ENCODE peak calls at places on chromosome 5, in nine cellular contexts. W, U, S, B, F, L, D, H and Y are unnamed samples.
A peak's percentile ranks its signal among the peaks of the same experiment; 100 is the strongest.

GRCh38 chr5:165723931-165724330 is 2218.5 kb downstream of the MAT2B start:
- DNase-seq in S (no peak), F (no peak), D (no peak), H (no peak), B (no peak), W (no peak), L (no peak), U (no peak), Y (no peak)

GRCh38 chr5:143459433-143459832 is 55.9 kb upstream of the NR3C1 start:
- DNase-seq in U (no peak), W (no peak), H (no peak), B (no peak), D (no peak), S (no peak), F (no peak), L (no peak), Y (no peak)

GRCh38 chr5:155996123-155996522 is 330.8 kb upstream of the SGCD start:
- DNase-seq in F (no peak), B (no peak), U (no peak), W (no peak), D (no peak), L (no peak), H (no peak), S (no peak), Y (no peak)

GRCh38 chr5:126274396-126274795 is 148.8 kb upstream of the GRAMD2B start:
- DNase-seq in D (no peak), B (no peak), W (no peak), L (no peak), H (no peak), F (no peak), S (no peak), U (peak; percentile 64), Y (no peak)

GRCh38 chr5:82766216-82766615 is 311.0 kb downstream of the TMEM167A start:
- DNase-seq in H (no peak), S (no peak), L (no peak), W (no peak), U (no peak), B (no peak), F (no peak), D (no peak), Y (no peak)

GRCh38 chr5:122864400-122864799 is 19.0 kb downstream of the SNX24 start:
- DNase-seq in H (no peak), D (no peak), B (no peak), U (no peak), W (no peak), F (no peak), L (no peak), S (no peak), Y (no peak)

GRCh38 chr5:128276537-128277216 is 193.1 kb downstream of the SLC12A2 start:
- DNase-seq in D (no peak), L (no peak), H (no peak), W (no peak), S (peak; percentile 27), U (no peak), B (no peak), F (no peak), Y (no peak)

GRCh38 chr5:179065703-179066102 is 5.5 kb downstream of the ZNF354C start:
- DNase-seq in S (no peak), F (peak; percentile 23), U (no peak), B (no peak), H (no peak), W (no peak), D (no peak), L (no peak), Y (no peak)

GRCh38 chr5:143536364-143536763 is 132.9 kb upstream of the NR3C1 start:
- DNase-seq in L (no peak), H (peak; percentile 70), B (no peak), D (peak; percentile 75), S (peak; percentile 99), U (no peak), W (peak; percentile 38), F (no peak), Y (no peak)

GRCh38 chr5:125372694-125373621 is 626.5 kb upstream of the ZNF608 start:
- DNase-seq in S (peak; percentile 69), D (peak; percentile 42), F (no peak), H (peak; percentile 29), L (no peak), B (no peak), U (peak; percentile 91), W (no peak), Y (no peak)

GRCh38 chr5:69491027-69491426 is 1.6 kb upstream of the OCLN start:
- DNase-seq in B (no peak), L (no peak), F (no peak), S (no peak), D (no peak), W (no peak), U (no peak), H (no peak), Y (no peak)

GRCh38 chr5:75509956-75510355 is 1.5 kb downstream of the CERT1 start:
- DNase-seq in L (no peak), B (no peak), U (no peak), W (peak; percentile 38), S (peak; percentile 50), F (no peak), D (peak; percentile 49), H (no peak), Y (no peak)

GRCh38 chr5:130135506-130135905 is 231.2 kb downstream of the CHSY3 start:
- DNase-seq in B (no peak), D (peak; percentile 48), U (no peak), W (no peak), S (no peak), H (peak; percentile 76), F (no peak), L (no peak), Y (peak; percentile 24)

GRCh38 chr5:115888027-115888426 is 46.3 kb downstream of the AP3S1 start:
- DNase-seq in W (no peak), S (peak; percentile 30), H (no peak), B (no peak), L (no peak), U (peak; percentile 5), F (no peak), D (peak; percentile 26), Y (no peak)

GRCh38 chr5:71601222-71602026 is 14.3 kb downstream of the MCCC2 start:
- DNase-seq in H (peak; percentile 57), B (peak; percentile 97), U (peak; percentile 39), D (peak; percentile 86), W (peak; percentile 51), L (peak; percentile 54), S (peak; percentile 97), F (peak; percentile 55), Y (peak; percentile 96)

GRCh38 chr5:122870219-122870856 is 24.9 kb downstream of the SNX24 start:
- DNase-seq in W (no peak), S (peak; percentile 76), F (no peak), H (no peak), L (no peak), B (no peak), D (peak; percentile 48), U (no peak), Y (peak; percentile 1)

GRCh38 chr5:168529361-168530234 is 493 bp downstream of the FBLL1 start:
- DNase-seq in D (no peak), W (no peak), L (no peak), S (no peak), U (peak; percentile 7), F (no peak), B (no peak), H (no peak), Y (no peak)

GRCh38 chr5:62732677-62733121 is 154.1 kb downstream of the LRRC70 start:
- DNase-seq in B (no peak), W (no peak), H (peak; percentile 9), D (no peak), F (no peak), S (peak; percentile 5), U (no peak), L (no peak), Y (no peak)

GRCh38 chr5:69048233-69048632 is 45.6 kb upstream of the SLC30A5 start:
- DNase-seq in D (peak; percentile 8), F (peak; percentile 17), H (no peak), U (peak; percentile 49), L (no peak), B (no peak), W (no peak), S (no peak), Y (no peak)

GRCh38 chr5:39775458-39776365 is 350.9 kb upstream of the DAB2 start:
- DNase-seq in D (peak; percentile 23), L (no peak), U (no peak), B (no peak), F (no peak), W (no peak), H (peak; percentile 68), S (peak; percentile 89), Y (no peak)

GRCh38 chr5:157478726-157479125 is 18.7 kb downstream of the NIPAL4 start:
- DNase-seq in L (no peak), H (no peak), B (no peak), U (no peak), D (no peak), F (no peak), S (no peak), W (no peak), Y (no peak)

GRCh38 chr5:135880801-135881200 is 14.8 kb downstream of the IL9 start:
- DNase-seq in B (no peak), U (no peak), W (no peak), H (no peak), L (no peak), D (no peak), S (no peak), F (no peak), Y (no peak)

GRCh38 chr5:40675396-40676133 is 4.2 kb upstream of the PTGER4 start:
- DNase-seq in H (no peak), W (no peak), L (no peak), F (no peak), S (no peak), D (no peak), B (no peak), U (no peak), Y (no peak)

GRCh38 chr5:172841258-172841657 is 7.2 kb downstream of the ERGIC1 start:
- DNase-seq in D (no peak), F (no peak), L (no peak), W (no peak), S (no peak), U (peak; percentile 92), B (no peak), H (no peak), Y (no peak)

GRCh38 chr5:178227138-178227659 is 5.4 kb downstream of the PHYKPL start:
- DNase-seq in B (no peak), S (no peak), U (no peak), F (no peak), H (no peak), D (no peak), L (no peak), W (no peak), Y (no peak)

GRCh38 chr5:64788156-64788555 is 19.4 kb downstream of the CWC27 start:
- DNase-seq in S (no peak), W (no peak), B (no peak), D (no peak), H (no peak), F (no peak), U (no peak), L (no peak), Y (no peak)

GRCh38 chr5:132996307-132996706 is 30.0 kb downstream of the ZCCHC10 start:
- DNase-seq in U (no peak), S (no peak), H (no peak), D (no peak), B (no peak), W (no peak), L (no peak), F (no peak), Y (no peak)

GRCh38 chr5:6083311-6083941 is 294.9 kb downstream of the MED10 start:
- DNase-seq in F (no peak), H (no peak), L (no peak), D (no peak), B (no peak), S (no peak), W (no peak), U (no peak), Y (no peak)

GRCh38 chr5:40378431-40379175 is 301.1 kb upstream of the PTGER4 start:
- DNase-seq in D (no peak), B (no peak), F (peak; percentile 47), L (no peak), U (no peak), S (no peak), H (no peak), W (no peak), Y (no peak)

GRCh38 chr5:105350406-105351140 is 1788.0 kb upstream of the NUDT12 start:
- DNase-seq in W (no peak), S (no peak), H (no peak), B (no peak), F (no peak), L (no peak), U (no peak), D (no peak), Y (no peak)

GRCh38 chr5:32153723-32154122 is 20.4 kb downstream of the GOLPH3 start:
- DNase-seq in U (no peak), H (no peak), W (no peak), D (no peak), S (no peak), F (no peak), L (no peak), B (no peak), Y (no peak)